ENCODE peak calls at places on chromosomes 11 and 22, in eight cellular contexts. One of them, this sample, is unnamed.
A peak's percentile ranks its signal among the peaks of the same experiment; 100 is the strongest.

GRCh38 chr22:37610480-37611148 is 2.0 kb downstream of the GGA1 start:
- DNase-seq in GM18507: no peak
- DNase-seq in ELR: no peak
- DNase-seq in stomach: no peak
- DNase-seq in H9: no peak
- DNase-seq in NCI-H446 treated with DMSO at 0.1 percent for 48 hours: no peak
- DNase-seq in NCI-H774: no peak
- DNase-seq in NCI-H1436: no peak
- DNase-seq in this sample: peak; percentile 80

GRCh38 chr11:35223429-35223828 is 84.5 kb downstream of the CD44 start:
- DNase-seq in GM18507: no peak
- DNase-seq in H9: no peak
- DNase-seq in stomach: no peak
- DNase-seq in ELR: peak; percentile 13
- DNase-seq in NCI-H446 treated with DMSO at 0.1 percent for 48 hours: no peak
- DNase-seq in NCI-H1436: no peak
- DNase-seq in NCI-H774: no peak
- DNase-seq in this sample: no peak

GRCh38 chr22:50526849-50527801 is 1.7 kb upstream of the SCO2 start:
- DNase-seq in GM18507: no peak
- DNase-seq in stomach: peak; percentile 72
- DNase-seq in H9: peak; percentile 88
- DNase-seq in NCI-H1436: no peak
- DNase-seq in NCI-H446 treated with DMSO at 0.1 percent for 48 hours: no peak
- DNase-seq in ELR: no peak
- DNase-seq in NCI-H774: no peak
- DNase-seq in this sample: peak; percentile 68

GRCh38 chr11:107545101-107545514 is 20.4 kb downstream of the ALKBH8 start:
- DNase-seq in NCI-H774: no peak
- DNase-seq in ELR: peak; percentile 90
- DNase-seq in stomach: no peak
- DNase-seq in GM18507: no peak
- DNase-seq in H9: no peak
- DNase-seq in NCI-H1436: no peak
- DNase-seq in NCI-H446 treated with DMSO at 0.1 percent for 48 hours: no peak
- DNase-seq in this sample: no peak

GRCh38 chr22:20159088-20159487 is 8.2 kb upstream of the CCDC188 start:
- DNase-seq in NCI-H446 treated with DMSO at 0.1 percent for 48 hours: no peak
- DNase-seq in GM18507: no peak
- DNase-seq in ELR: no peak
- DNase-seq in stomach: no peak
- DNase-seq in NCI-H1436: no peak
- DNase-seq in NCI-H774: no peak
- DNase-seq in H9: peak; percentile 88
- DNase-seq in this sample: no peak

GRCh38 chr11:2376751-2377451 is at the start of gene CD81:
- DNase-seq in GM18507: peak; percentile 75
- DNase-seq in ELR: peak; percentile 42
- DNase-seq in NCI-H446 treated with DMSO at 0.1 percent for 48 hours: no peak
- DNase-seq in NCI-H774: peak; percentile 15
- DNase-seq in stomach: peak; percentile 53
- DNase-seq in H9: peak; percentile 54
- DNase-seq in NCI-H1436: no peak
- DNase-seq in this sample: peak; percentile 50

GRCh38 chr22:40178417-40179409 is 988 bp downstream of the TNRC6B start:
- DNase-seq in NCI-H446 treated with DMSO at 0.1 percent for 48 hours: peak; percentile 27
- DNase-seq in ELR: peak; percentile 67
- DNase-seq in NCI-H1436: no peak
- DNase-seq in GM18507: no peak
- DNase-seq in H9: peak; percentile 37
- DNase-seq in NCI-H774: no peak
- DNase-seq in stomach: no peak
- DNase-seq in this sample: peak; percentile 71

GRCh38 chr11:61027141-61027840 is 55.8 kb downstream of the CD6 start:
- DNase-seq in GM18507: no peak
- DNase-seq in NCI-H774: no peak
- DNase-seq in stomach: no peak
- DNase-seq in ELR: no peak
- DNase-seq in NCI-H446 treated with DMSO at 0.1 percent for 48 hours: no peak
- DNase-seq in H9: no peak
- DNase-seq in NCI-H1436: no peak
- DNase-seq in this sample: no peak

GRCh38 chr11:17790453-17790852 is 55.9 kb downstream of the KCNC1 start:
- DNase-seq in stomach: no peak
- DNase-seq in NCI-H774: no peak
- DNase-seq in GM18507: no peak
- DNase-seq in NCI-H446 treated with DMSO at 0.1 percent for 48 hours: no peak
- DNase-seq in ELR: peak; percentile 92
- DNase-seq in NCI-H1436: no peak
- DNase-seq in H9: no peak
- DNase-seq in this sample: no peak

GRCh38 chr11:76132268-76132667 is 74.0 kb downstream of the WNT11 start:
- DNase-seq in NCI-H446 treated with DMSO at 0.1 percent for 48 hours: no peak
- DNase-seq in GM18507: no peak
- DNase-seq in NCI-H774: no peak
- DNase-seq in ELR: no peak
- DNase-seq in NCI-H1436: no peak
- DNase-seq in H9: no peak
- DNase-seq in stomach: no peak
- DNase-seq in this sample: no peak

GRCh38 chr11:57315491-57315890 is 9.3 kb downstream of the TNKS1BP1 start:
- DNase-seq in NCI-H774: no peak
- DNase-seq in H9: peak; percentile 83
- DNase-seq in NCI-H1436: no peak
- DNase-seq in NCI-H446 treated with DMSO at 0.1 percent for 48 hours: no peak
- DNase-seq in stomach: no peak
- DNase-seq in ELR: no peak
- DNase-seq in GM18507: no peak
- DNase-seq in this sample: no peak

GRCh38 chr11:74726547-74727182 is 4.6 kb downstream of the CHRDL2 start:
- DNase-seq in GM18507: peak; percentile 72
- DNase-seq in ELR: peak; percentile 71
- DNase-seq in NCI-H774: peak; percentile 76
- DNase-seq in stomach: peak; percentile 80
- DNase-seq in H9: peak; percentile 82
- DNase-seq in NCI-H1436: peak; percentile 57
- DNase-seq in NCI-H446 treated with DMSO at 0.1 percent for 48 hours: peak; percentile 6
- DNase-seq in this sample: peak; percentile 69

This sample was measured in colonic mucosa.